ENCODE peak calls at places on chromosome 11, in seven cellular contexts. A is heart left ventricle, F is epithelial cell of esophagus, J is left ventricle myocardium inferior, V is astrocyte of the spinal cord, Z is neural crest cell, U is ovary. G is an unnamed sample.

GRCh38 chr11:66218026-66218425 is 50.4 kb upstream of the RAB1B start:
- DNase-seq in A (no peak), F (no peak), J (no peak), V (no peak), Z (no peak), U (no peak), G (no peak)

GRCh38 chr11:75425422-75425821 is 7.6 kb downstream of the KLHL35 start:
- DNase-seq in A (no peak), F (no peak), J (no peak), V (no peak), Z (no peak), U (no peak), G (no peak)

GRCh38 chr11:78801161-78801884 is 226.7 kb upstream of the NARS2 start:
- DNase-seq in A (no peak), F (peak; percentile 93), J (no peak), V (peak; percentile 96), Z (no peak), U (no peak), G (peak; percentile 80)

GRCh38 chr11:119065369-119065768 is 2.2 kb upstream of the VPS11 start:
- DNase-seq in A (no peak), F (peak; percentile 57), J (no peak), V (peak; percentile 35), Z (no peak), U (no peak), G (no peak)

GRCh38 chr11:13883042-13883441 is 79.5 kb upstream of the SPON1 start:
- DNase-seq in A (no peak), F (no peak), J (no peak), V (no peak), Z (no peak), U (no peak), G (no peak)

GRCh38 chr11:2776351-2777061 is 76.7 kb upstream of the KCNQ1OT1 start:
- DNase-seq in A (peak; percentile 10), F (no peak), J (no peak), V (no peak), Z (peak; percentile 1), U (peak; percentile 33), G (no peak)

GRCh38 chr11:76880314-76880713 is 19.6 kb downstream of the ACER3 start:
- DNase-seq in A (no peak), F (no peak), J (no peak), V (no peak), Z (no peak), U (no peak), G (no peak)

GRCh38 chr11:62921201-62921572 is at the start of gene CHRM1:
- DNase-seq in A (no peak), F (no peak), J (no peak), V (no peak), Z (no peak), U (no peak), G (peak; percentile 71)

GRCh38 chr11:72217856-72218745 is 1.5 kb downstream of the FOLR2 start:
- DNase-seq in A (no peak), F (no peak), J (no peak), V (no peak), Z (no peak), U (no peak), G (no peak)

GRCh38 chr11:131300304-131300703 is 70.1 kb upstream of the NTM start:
- DNase-seq in A (no peak), F (no peak), J (no peak), V (peak; percentile 3), Z (peak; percentile 45), U (no peak), G (no peak)

GRCh38 chr11:82899191-82899820 is 924 bp downstream of the PRCP start:
- DNase-seq in A (no peak), F (no peak), J (no peak), V (no peak), Z (no peak), U (no peak), G (no peak)

GRCh38 chr11:24324211-24324610 is 172.6 kb upstream of the LUZP2 start:
- DNase-seq in A (no peak), F (peak; percentile 2), J (no peak), V (peak; percentile 43), Z (no peak), U (no peak), G (no peak)
- TF ChIP-seq CTCF in A (no peak), F (no peak), J (no peak), V (no peak), Z (no peak), U (no peak), G (no peak)

GRCh38 chr11:43947003-43947500 is 4.6 kb downstream of the C11orf96 start:
- DNase-seq in A (no peak), F (peak; percentile 34), J (no peak), V (no peak), Z (no peak), U (peak; percentile 52), G (no peak)
- TF ChIP-seq CTCF in A (peak; percentile 44), F (peak; percentile 34), J (peak; percentile 40), V (peak; percentile 30), Z (peak; percentile 29), U (peak; percentile 19), G (no peak)

DNA sequence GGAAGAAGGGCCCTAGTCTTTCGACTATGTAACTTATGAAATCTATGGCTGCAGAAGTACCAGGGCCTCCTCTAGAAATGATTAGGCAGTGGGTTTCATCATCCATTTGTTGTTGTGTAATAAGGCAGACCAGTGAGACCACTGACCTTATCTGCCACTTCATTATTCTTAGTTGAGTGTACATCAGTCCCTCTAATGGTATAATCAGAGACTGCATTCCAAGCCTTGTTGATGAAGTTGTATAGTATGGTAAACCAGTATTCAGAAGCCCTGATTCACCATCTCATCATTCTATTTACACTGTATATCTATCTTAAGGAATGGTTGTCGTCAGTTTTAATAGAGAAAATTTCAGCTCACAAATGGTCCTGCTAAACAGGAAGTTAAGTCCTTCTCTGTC is 32.2 kb upstream of the GRIA4 start:
- DNase-seq in A (no peak), F (peak; percentile 37), J (no peak), V (no peak), Z (no peak), U (no peak), G (no peak)
- TF ChIP-seq CTCF in A (no peak), F (no peak), J (no peak), V (peak; percentile 5), Z (peak; percentile 30), U (no peak), G (peak; percentile 4)

GRCh38 chr11:36153581-36153980 is 135.6 kb downstream of the COMMD9 start:
- DNase-seq in A (no peak), F (no peak), J (no peak), V (no peak), Z (no peak), U (no peak), G (no peak)
- TF ChIP-seq CTCF in A (no peak), F (no peak), J (no peak), V (no peak), Z (no peak), U (no peak), G (no peak)

GRCh38 chr11:16881766-16882165 is 132.4 kb downstream of the PLEKHA7 start:
- DNase-seq in A (no peak), F (no peak), J (no peak), V (no peak), Z (no peak), U (no peak), G (no peak)

GRCh38 chr11:16879690-16880089 is 134.5 kb downstream of the PLEKHA7 start:
- DNase-seq in A (no peak), F (peak; percentile 16), J (no peak), V (no peak), Z (no peak), U (no peak), G (no peak)

GRCh38 chr11:16880184-16880583 is 134.0 kb downstream of the PLEKHA7 start:
- DNase-seq in A (no peak), F (no peak), J (no peak), V (no peak), Z (no peak), U (no peak), G (no peak)

GRCh38 chr11:16881074-16881709 is 133.0 kb downstream of the PLEKHA7 start:
- DNase-seq in A (peak; percentile 72), F (peak; percentile 84), J (peak; percentile 65), V (peak; percentile 72), Z (no peak), U (peak; percentile 74), G (peak; percentile 80)

DNA sequence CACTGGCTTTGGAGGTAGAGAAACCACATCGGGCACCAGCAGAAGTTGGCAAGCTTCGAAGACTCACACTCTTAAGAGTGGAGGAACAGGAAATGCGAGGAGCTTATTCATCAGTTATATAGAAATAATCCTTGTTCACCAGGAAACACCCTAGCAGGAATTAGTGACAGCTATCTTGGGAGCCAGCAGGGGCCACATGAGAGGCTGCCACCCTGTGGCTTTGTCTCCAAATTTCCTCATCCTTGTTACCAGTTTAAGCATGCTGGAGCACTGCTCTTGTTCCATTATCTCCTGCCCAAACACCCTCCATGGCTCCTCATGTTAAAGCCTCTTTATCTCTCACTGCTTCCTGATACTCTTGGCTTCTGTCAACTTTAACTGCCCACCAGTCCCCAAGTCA is 131.0 kb downstream of the PLEKHA7 start:
- DNase-seq in A (peak; percentile 20), F (peak; percentile 94), J (peak; percentile 28), V (no peak), Z (no peak), U (no peak), G (no peak)
- TF ChIP-seq CTCF in A (peak; percentile 58), F (peak; percentile 65), J (peak; percentile 53), V (no peak), Z (no peak), U (no peak), G (no peak)